ENCODE peak calls at places on chromosomes 11 and 22, in seven cellular contexts. One of them, this sample, is unnamed.

GRCh38 chr11:11498195-11498594 is 123.6 kb downstream of the GALNT18 start:
- DNase-seq in heart right ventricle: no peak
- DNase-seq in AG10803: no peak
- DNase-seq in GM23338: no peak
- DNase-seq in cardiac fibroblast: no peak
- DNase-seq in left ventricle myocardium inferior: no peak
- DNase-seq in keratinocyte: no peak
- DNase-seq in this sample: no peak

GRCh38 chr11:6377902-6378694 is 12.2 kb upstream of the SMPD1 start:
- DNase-seq in heart right ventricle: no peak
- DNase-seq in GM23338: no peak
- DNase-seq in cardiac fibroblast: peak
- DNase-seq in left ventricle myocardium inferior: no peak
- DNase-seq in AG10803: no peak
- DNase-seq in keratinocyte: no peak
- DNase-seq in this sample: no peak

GRCh38 chr11:85815186-85815911 is 4.4 kb upstream of the SYTL2 start:
- DNase-seq in heart right ventricle: no peak
- DNase-seq in keratinocyte: no peak
- DNase-seq in cardiac fibroblast: peak
- DNase-seq in left ventricle myocardium inferior: no peak
- DNase-seq in AG10803: peak
- DNase-seq in GM23338: no peak
- DNase-seq in this sample: peak

GRCh38 chr22:46047841-46048595 is 71.1 kb upstream of the WNT7B start:
- DNase-seq in keratinocyte: no peak
- DNase-seq in left ventricle myocardium inferior: peak
- DNase-seq in cardiac fibroblast: no peak
- DNase-seq in heart right ventricle: no peak
- DNase-seq in GM23338: no peak
- DNase-seq in AG10803: peak
- DNase-seq in this sample: peak

GRCh38 chr11:27459191-27459590 is 13.4 kb downstream of the LGR4 start:
- DNase-seq in heart right ventricle: no peak
- DNase-seq in left ventricle myocardium inferior: no peak
- DNase-seq in AG10803: no peak
- DNase-seq in cardiac fibroblast: no peak
- DNase-seq in GM23338: peak
- DNase-seq in keratinocyte: no peak
- DNase-seq in this sample: no peak

GRCh38 chr11:125069796-125070195 is 6.7 kb downstream of the SLC37A2 start:
- DNase-seq in AG10803: peak
- DNase-seq in keratinocyte: no peak
- DNase-seq in left ventricle myocardium inferior: no peak
- DNase-seq in heart right ventricle: no peak
- DNase-seq in cardiac fibroblast: no peak
- DNase-seq in GM23338: no peak
- DNase-seq in this sample: no peak

GRCh38 chr11:63667993-63668392 is 3.2 kb downstream of the ATL3 start:
- DNase-seq in keratinocyte: peak
- DNase-seq in AG10803: peak
- DNase-seq in heart right ventricle: no peak
- DNase-seq in left ventricle myocardium inferior: no peak
- DNase-seq in GM23338: no peak
- DNase-seq in cardiac fibroblast: peak
- DNase-seq in this sample: peak

GRCh38 chr22:50104149-50104548 is 14.3 kb downstream of the MOV10L1 start:
- DNase-seq in GM23338: no peak
- DNase-seq in heart right ventricle: no peak
- DNase-seq in keratinocyte: no peak
- DNase-seq in AG10803: no peak
- DNase-seq in left ventricle myocardium inferior: no peak
- DNase-seq in cardiac fibroblast: no peak
- DNase-seq in this sample: no peak

GRCh38 chr11:70551323-70552166 is 153.2 kb downstream of the CTTN start:
- DNase-seq in left ventricle myocardium inferior: no peak
- DNase-seq in AG10803: peak
- DNase-seq in cardiac fibroblast: no peak
- DNase-seq in GM23338: no peak
- DNase-seq in keratinocyte: no peak
- DNase-seq in heart right ventricle: no peak
- DNase-seq in this sample: no peak

GRCh38 chr22:41589260-41589600 is 410 bp downstream of the PMM1 start:
- DNase-seq in keratinocyte: no peak
- DNase-seq in AG10803: peak
- DNase-seq in cardiac fibroblast: peak
- DNase-seq in GM23338: peak
- DNase-seq in left ventricle myocardium inferior: no peak
- DNase-seq in heart right ventricle: no peak
- DNase-seq in this sample: no peak

GRCh38 chr11:67508486-67509121 is 642 bp upstream of the CDK2AP2 start:
- DNase-seq in cardiac fibroblast: peak
- DNase-seq in GM23338: peak
- DNase-seq in left ventricle myocardium inferior: peak
- DNase-seq in AG10803: peak
- DNase-seq in keratinocyte: peak
- DNase-seq in heart right ventricle: peak
- DNase-seq in this sample: peak

GRCh38 chr11:96001037-96001436 is 77.1 kb upstream of the MTMR2 start:
- DNase-seq in cardiac fibroblast: peak
- DNase-seq in left ventricle myocardium inferior: peak
- DNase-seq in heart right ventricle: peak
- DNase-seq in keratinocyte: no peak
- DNase-seq in AG10803: peak
- DNase-seq in GM23338: no peak
- DNase-seq in this sample: peak

GRCh38 chr22:21989049-21989448 is 6.5 kb upstream of the TOP3B start:
- DNase-seq in GM23338: no peak
- DNase-seq in AG10803: no peak
- DNase-seq in left ventricle myocardium inferior: no peak
- DNase-seq in keratinocyte: no peak
- DNase-seq in heart right ventricle: no peak
- DNase-seq in cardiac fibroblast: no peak
- DNase-seq in this sample: no peak

GRCh38 chr22:44505796-44506354 is 7.8 kb upstream of the RTL6 start:
- DNase-seq in cardiac fibroblast: peak
- DNase-seq in heart right ventricle: no peak
- DNase-seq in keratinocyte: no peak
- DNase-seq in AG10803: peak
- DNase-seq in left ventricle myocardium inferior: no peak
- DNase-seq in GM23338: no peak
- DNase-seq in this sample: peak

GRCh38 chr11:115927823-115928329 is 423.7 kb upstream of the CADM1 start:
- DNase-seq in GM23338: no peak
- DNase-seq in keratinocyte: no peak
- DNase-seq in cardiac fibroblast: no peak
- DNase-seq in heart right ventricle: no peak
- DNase-seq in AG10803: no peak
- DNase-seq in left ventricle myocardium inferior: no peak
- DNase-seq in this sample: no peak

GRCh38 chr11:115930886-115931537 is 426.8 kb upstream of the CADM1 start:
- DNase-seq in AG10803: no peak
- DNase-seq in keratinocyte: no peak
- DNase-seq in heart right ventricle: no peak
- DNase-seq in GM23338: no peak
- DNase-seq in left ventricle myocardium inferior: no peak
- DNase-seq in cardiac fibroblast: no peak
- DNase-seq in this sample: no peak

GRCh38 chr11:115929618-115930129 is 425.5 kb upstream of the CADM1 start:
- DNase-seq in left ventricle myocardium inferior: no peak
- DNase-seq in AG10803: no peak
- DNase-seq in GM23338: no peak
- DNase-seq in keratinocyte: no peak
- DNase-seq in cardiac fibroblast: no peak
- DNase-seq in heart right ventricle: no peak
- DNase-seq in this sample: no peak

GRCh38 chr11:115930276-115930675 is 426.1 kb upstream of the CADM1 start:
- DNase-seq in GM23338: no peak
- DNase-seq in AG10803: no peak
- DNase-seq in left ventricle myocardium inferior: no peak
- DNase-seq in heart right ventricle: no peak
- DNase-seq in keratinocyte: no peak
- DNase-seq in cardiac fibroblast: no peak
- DNase-seq in this sample: no peak

DNA sequence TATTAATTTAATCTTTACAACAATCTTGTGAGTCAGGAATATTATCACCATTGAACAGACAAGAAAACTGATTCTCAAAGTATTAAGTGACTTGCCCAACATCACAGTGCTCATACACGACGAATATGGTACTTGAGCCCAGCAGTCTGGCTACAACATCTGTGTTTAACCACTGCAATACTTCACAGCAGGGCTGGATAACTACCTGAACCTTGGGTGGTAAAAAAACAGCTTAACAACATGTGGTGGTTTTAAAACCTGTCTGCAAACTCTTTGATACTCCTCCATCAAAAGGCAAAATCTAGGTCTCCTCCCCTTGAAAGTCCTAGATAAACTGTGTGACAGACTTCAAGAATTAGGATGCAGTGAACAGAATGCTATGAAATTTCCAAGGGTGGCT is 424.6 kb upstream of the CADM1 start:
- DNase-seq in cardiac fibroblast: no peak
- DNase-seq in AG10803: no peak
- DNase-seq in keratinocyte: no peak
- DNase-seq in heart right ventricle: no peak
- DNase-seq in GM23338: no peak
- DNase-seq in left ventricle myocardium inferior: no peak
- DNase-seq in this sample: no peak
- H3K4me3 ChIP-seq in cardiac fibroblast: no peak
- H3K4me3 ChIP-seq in AG10803: no peak
- H3K4me3 ChIP-seq in keratinocyte: no peak
- H3K4me3 ChIP-seq in heart right ventricle: no peak
- H3K4me3 ChIP-seq in GM23338: no peak
- H3K4me3 ChIP-seq in left ventricle myocardium inferior: no peak
- H3K4me3 ChIP-seq in this sample: no peak

GRCh38 chr11:17734418-17734911 is at the start of gene KCNC1:
- DNase-seq in heart right ventricle: peak
- DNase-seq in cardiac fibroblast: peak
- DNase-seq in AG10803: peak
- DNase-seq in keratinocyte: no peak
- DNase-seq in GM23338: peak
- DNase-seq in left ventricle myocardium inferior: no peak
- DNase-seq in this sample: peak

GRCh38 chr11:17738350-17739207 is 4.0 kb downstream of the KCNC1 start:
- DNase-seq in left ventricle myocardium inferior: no peak
- DNase-seq in cardiac fibroblast: no peak
- DNase-seq in GM23338: peak
- DNase-seq in keratinocyte: no peak
- DNase-seq in AG10803: no peak
- DNase-seq in heart right ventricle: no peak
- DNase-seq in this sample: no peak

GRCh38 chr11:17736921-17737817 is 2.6 kb downstream of the KCNC1 start:
- DNase-seq in keratinocyte: no peak
- DNase-seq in AG10803: no peak
- DNase-seq in left ventricle myocardium inferior: no peak
- DNase-seq in heart right ventricle: no peak
- DNase-seq in cardiac fibroblast: no peak
- DNase-seq in GM23338: no peak
- DNase-seq in this sample: no peak

GRCh38 chr11:17734986-17735822 is 623 bp downstream of the KCNC1 start:
- DNase-seq in cardiac fibroblast: peak
- DNase-seq in GM23338: peak
- DNase-seq in left ventricle myocardium inferior: peak
- DNase-seq in AG10803: peak
- DNase-seq in keratinocyte: no peak
- DNase-seq in heart right ventricle: peak
- DNase-seq in this sample: peak

GRCh38 chr11:17735823-17736772 is 1.5 kb downstream of the KCNC1 start:
- DNase-seq in GM23338: peak
- DNase-seq in left ventricle myocardium inferior: no peak
- DNase-seq in heart right ventricle: no peak
- DNase-seq in AG10803: no peak
- DNase-seq in keratinocyte: no peak
- DNase-seq in cardiac fibroblast: no peak
- DNase-seq in this sample: no peak
- TF ChIP-seq CTCF in GM23338: peak
- TF ChIP-seq CTCF in left ventricle myocardium inferior: peak
- TF ChIP-seq CTCF in heart right ventricle: peak
- TF ChIP-seq CTCF in AG10803: no peak
- TF ChIP-seq CTCF in keratinocyte: no peak
- TF ChIP-seq CTCF in cardiac fibroblast: peak
- TF ChIP-seq CTCF in this sample: no peak

DNA sequence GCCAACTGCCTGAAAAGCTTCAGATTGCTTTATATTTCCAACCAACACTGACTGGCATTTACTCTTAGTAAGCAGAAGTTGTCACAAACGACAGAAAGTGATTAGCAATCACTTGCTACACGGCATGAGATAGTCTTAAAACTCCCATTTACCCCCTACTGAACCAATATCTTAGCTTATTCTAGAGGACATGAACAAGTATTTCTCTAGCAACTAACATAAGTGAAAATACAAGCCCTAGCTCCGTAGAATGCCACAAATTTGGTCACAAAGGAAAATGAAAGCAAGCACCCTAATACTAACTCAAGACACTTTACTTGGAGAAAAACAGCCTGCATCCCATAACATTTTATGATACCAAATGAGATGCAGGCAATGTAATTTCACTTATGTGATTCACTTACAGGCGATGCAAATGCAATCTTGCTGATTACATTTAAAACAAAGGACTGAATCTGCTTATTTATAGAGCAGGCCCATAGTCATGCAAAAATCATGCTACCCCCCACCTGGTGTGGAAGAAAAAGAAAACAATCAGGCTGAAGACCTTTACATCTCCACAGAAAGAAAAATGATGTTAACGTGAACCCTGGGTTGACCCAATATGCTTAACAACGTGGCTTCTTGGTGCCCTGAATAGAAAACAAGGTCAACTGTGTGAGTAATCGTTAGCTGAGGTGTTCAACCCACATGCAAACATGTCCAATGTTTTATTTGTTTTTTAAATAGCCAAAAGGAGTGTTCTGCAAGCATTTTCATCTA is 25.6 kb downstream of the MPPED2 start:
- DNase-seq in left ventricle myocardium inferior: no peak
- DNase-seq in keratinocyte: no peak
- DNase-seq in heart right ventricle: no peak
- DNase-seq in GM23338: peak
- DNase-seq in AG10803: no peak
- DNase-seq in cardiac fibroblast: no peak
- DNase-seq in this sample: no peak
- H3K4me3 ChIP-seq in left ventricle myocardium inferior: peak
- H3K4me3 ChIP-seq in keratinocyte: no peak
- H3K4me3 ChIP-seq in heart right ventricle: peak
- H3K4me3 ChIP-seq in GM23338: peak
- H3K4me3 ChIP-seq in AG10803: no peak
- H3K4me3 ChIP-seq in cardiac fibroblast: no peak
- H3K4me3 ChIP-seq in this sample: no peak

DNA sequence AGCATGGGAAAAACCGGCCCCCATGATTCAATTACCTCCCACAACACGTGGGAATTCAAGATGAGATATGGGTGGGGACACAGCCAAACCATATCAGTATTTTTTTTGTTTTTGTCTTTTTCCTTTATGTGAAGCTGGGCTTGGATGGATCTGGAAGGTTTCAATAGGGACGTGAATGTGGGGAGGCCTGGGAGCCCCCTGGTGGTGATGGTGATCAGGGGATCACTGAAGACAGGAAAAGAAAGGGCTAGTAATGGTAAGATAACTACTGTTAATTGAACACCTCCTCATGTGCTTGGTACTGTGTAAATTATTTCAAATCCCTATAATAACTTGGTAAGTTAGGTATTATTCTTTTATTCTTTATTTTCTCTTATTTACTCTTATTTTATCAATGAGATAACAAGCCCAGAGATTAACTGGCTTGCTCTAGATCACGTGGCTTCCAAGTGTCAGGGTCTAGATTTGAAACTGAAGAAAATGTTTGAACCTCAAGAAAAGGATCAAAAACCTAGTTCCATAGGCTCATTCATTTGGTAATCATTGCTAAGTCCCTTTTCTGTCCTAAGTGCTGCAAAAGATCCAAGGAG is 364.2 kb downstream of the TENM4 start:
- DNase-seq in left ventricle myocardium inferior: peak
- DNase-seq in heart right ventricle: peak
- DNase-seq in GM23338: peak
- DNase-seq in keratinocyte: no peak
- DNase-seq in cardiac fibroblast: peak
- DNase-seq in AG10803: peak
- DNase-seq in this sample: peak
- TF ChIP-seq CTCF in left ventricle myocardium inferior: peak
- TF ChIP-seq CTCF in heart right ventricle: peak
- TF ChIP-seq CTCF in GM23338: peak
- TF ChIP-seq CTCF in keratinocyte: peak
- TF ChIP-seq CTCF in cardiac fibroblast: peak
- TF ChIP-seq CTCF in AG10803: peak
- TF ChIP-seq CTCF in this sample: peak

This sample was measured in fibroblast of mammary gland.